ENCODE peak calls at places on chromosomes 3 and 15, in eight cellular contexts. S is cerebellar nuclear complex; Q is suprapubic skin; T is iris pigment epithelial cell; K is stimulated activated CD4-positive, alpha-beta T cell treated with anti-CD3 and anti-CD28 coated beads, Interleukin-1b, Interleukin-23, amount 100 ng/mL, for 48 hours; Y is SJSA1; O is AG09319; I is cardiac fibroblast. G is an unnamed sample.

GRCh38 chr3:33355611-33356010 is 78.4 kb downstream of the FBXL2 start:
- DNase-seq in S (no peak), O (no peak), T (peak), I (peak), Y (no peak), Q (no peak), K (no peak), G (no peak)

GRCh38 chr3:50350527-50351317 is at the start of the genes CYB561D2 and NPRL2:
- DNase-seq in K (peak), O (peak), T (peak), Y (peak), Q (peak), I (peak), S (peak), G (peak)

GRCh38 chr3:50415066-50415465 is 55.7 kb upstream of the TMEM115 start:
- DNase-seq in I (no peak), Q (no peak), Y (no peak), K (no peak), O (no peak), T (no peak), S (no peak), G (no peak)

GRCh38 chr3:140216249-140216648 is 281.3 kb downstream of the CLSTN2 start:
- DNase-seq in Y (no peak), Q (no peak), S (no peak), K (no peak), I (no peak), O (no peak), T (peak), G (no peak)

GRCh38 chr15:59322056-59322755 is 50.5 kb downstream of the MYO1E start:
- DNase-seq in Q (no peak), O (no peak), T (no peak), Y (no peak), I (no peak), S (no peak), K (no peak), G (no peak)

GRCh38 chr3:133494469-133494868 is 79.0 kb upstream of the CDV3 start:
- DNase-seq in Y (no peak), I (peak), S (no peak), K (no peak), O (no peak), T (peak), Q (no peak), G (no peak)

GRCh38 chr3:144770813-144771400 is 799.3 kb downstream of the DIPK2A start:
- DNase-seq in K (no peak), O (no peak), I (peak), S (no peak), T (peak), Y (peak), Q (no peak), G (no peak)

GRCh38 chr3:194007598-194008337 is 128.2 kb upstream of the HES1 start:
- DNase-seq in K (no peak), Q (no peak), O (no peak), S (no peak), I (no peak), T (no peak), Y (no peak), G (no peak)

GRCh38 chr3:12347301-12347700 is 58.4 kb downstream of the PPARG start:
- DNase-seq in K (no peak), Q (no peak), I (peak), Y (no peak), T (no peak), O (no peak), S (no peak), G (no peak)

GRCh38 chr3:64664397-64664796 is 23.4 kb downstream of the ADAMTS9 start:
- DNase-seq in O (no peak), S (no peak), I (no peak), T (no peak), Y (no peak), K (no peak), Q (no peak), G (no peak)

GRCh38 chr3:74353039-74353438 is 261.4 kb downstream of the CNTN3 start:
- DNase-seq in I (no peak), Y (no peak), Q (no peak), K (no peak), O (no peak), T (no peak), S (no peak), G (no peak)

GRCh38 chr15:24919446-24919845 is 35.3 kb upstream of the SNRPN start:
- DNase-seq in I (no peak), T (no peak), Y (no peak), S (no peak), O (no peak), K (no peak), Q (no peak), G (no peak)

GRCh38 chr3:105970283-105970682 is 101.5 kb upstream of the CBLB start:
- DNase-seq in Y (no peak), I (peak), K (no peak), T (peak), O (peak), Q (no peak), S (no peak), G (peak)

GRCh38 chr3:39990532-39990931 is 181.1 kb downstream of the MYRIP start:
- DNase-seq in T (peak), O (no peak), S (no peak), I (peak), Y (peak), K (peak), Q (no peak), G (peak)

GRCh38 chr3:180626844-180627243 is 24.9 kb downstream of the TTC14 start:
- DNase-seq in O (no peak), Q (no peak), Y (no peak), K (no peak), S (no peak), T (no peak), I (no peak), G (no peak)

GRCh38 chr3:131702156-131702555 is 199.4 kb upstream of the MRPL3 start:
- DNase-seq in Q (no peak), O (no peak), Y (no peak), K (no peak), T (no peak), I (no peak), S (no peak), G (no peak)

GRCh38 chr3:78506581-78507195 is 1261.1 kb downstream of the ROBO1 start:
- DNase-seq in I (peak), T (peak), K (no peak), O (no peak), Y (peak), Q (no peak), S (no peak), G (peak)

GRCh38 chr15:58951388-58952060 is 18.0 kb upstream of the SLTM start:
- DNase-seq in Q (no peak), O (peak), Y (no peak), T (peak), K (no peak), S (no peak), I (peak), G (peak)

GRCh38 chr15:64209680-64210334 is 47.0 kb upstream of the PPIB start:
- DNase-seq in T (peak), Y (peak), O (no peak), K (no peak), S (no peak), I (peak), Q (no peak), G (no peak)

GRCh38 chr3:138625707-138626365 is 17.3 kb downstream of the FAIM start:
- DNase-seq in S (no peak), Y (no peak), O (no peak), T (peak), Q (no peak), K (no peak), I (peak), G (peak)

GRCh38 chr3:50450135-50450911 is 53.1 kb downstream of the CACNA2D2 start:
- DNase-seq in S (no peak), T (peak), O (no peak), Y (no peak), Q (peak), I (peak), K (peak), G (no peak)

GRCh38 chr3:11168881-11169805 is 14.8 kb downstream of the HRH1 start:
- DNase-seq in Y (peak), S (no peak), K (no peak), I (peak), Q (peak), T (peak), O (no peak), G (no peak)

GRCh38 chr3:33218446-33219174 is at the start of gene SUSD5:
- DNase-seq in O (no peak), Q (no peak), S (no peak), I (peak), T (peak), K (no peak), Y (peak), G (no peak)